ENCODE peak calls at places on chromosomes 7 and 10, in eight cellular contexts. S is heart left ventricle, Y is A549, U is H1, V is endothelial cell of umbilical vein, A is Peyer's patch, E is tibial nerve, P is K562. B is an unnamed sample.

GRCh38 chr10:32501906-32502305 is 56.0 kb downstream of the CCDC7 start:
- DNase-seq in Y (no peak), U (no peak), A (no peak), E (no peak), P (peak), V (no peak), S (no peak), B (no peak)

GRCh38 chr10:6275022-6275997 is 72.6 kb downstream of the PFKFB3 start:
- DNase-seq in Y (peak), V (peak), E (peak), A (peak), S (peak), P (peak), U (peak), B (peak)

GRCh38 chr7:101121996-101122932 is 4.6 kb upstream of the SERPINE1 start:
- DNase-seq in A (peak), V (peak), Y (peak), P (no peak), U (peak), S (peak), E (peak), B (peak)

GRCh38 chr10:119205926-119206602 is 1.3 kb upstream of the GRK5 start:
- DNase-seq in A (peak), U (no peak), V (no peak), S (peak), Y (peak), P (peak), E (peak), B (peak)

GRCh38 chr10:91552706-91553105 is 80.2 kb downstream of the PPP1R3C start:
- DNase-seq in P (no peak), S (peak), V (peak), Y (peak), A (no peak), E (no peak), U (no peak), B (no peak)

GRCh38 chr10:60203993-60204618 is 185.6 kb downstream of the ANK3 start:
- DNase-seq in A (no peak), V (peak), S (no peak), Y (peak), U (no peak), P (peak), E (peak), B (no peak)

GRCh38 chr10:70052462-70053211 is at the start of gene MACROH2A2:
- DNase-seq in U (peak), Y (peak), A (peak), V (peak), P (no peak), E (peak), S (peak), B (peak)

GRCh38 chr7:151018421-151019129 is 5.7 kb downstream of the ATG9B start:
- DNase-seq in P (peak), E (no peak), V (peak), A (no peak), S (no peak), U (no peak), Y (no peak), B (no peak)

GRCh38 chr7:76364198-76364584 is 5.4 kb upstream of the YWHAG start:
- DNase-seq in V (peak), A (peak), U (no peak), P (no peak), S (peak), E (peak), Y (peak), B (peak)

GRCh38 chr10:30270247-30270646 is 78.8 kb downstream of the MTPAP start:
- DNase-seq in E (no peak), U (no peak), A (no peak), Y (peak), V (peak), P (no peak), S (no peak), B (no peak)
- TF ChIP-seq CTCF in E (no peak), U (no peak), A (no peak), Y (peak), V (no peak), P (no peak), S (no peak), B (no peak)

GRCh38 chr7:116953372-116953726 is at the start of gene ST7:
- DNase-seq in S (peak), U (no peak), Y (peak), P (peak), E (peak), V (peak), A (peak), B (peak)

GRCh38 chr7:116955340-116955739 is 2.0 kb downstream of the ST7 start:
- DNase-seq in S (no peak), E (no peak), U (no peak), A (no peak), Y (no peak), P (no peak), V (peak), B (no peak)

GRCh38 chr7:116954443-116954838 is 1.1 kb downstream of the ST7 start:
- DNase-seq in E (no peak), V (no peak), A (no peak), S (no peak), P (no peak), U (no peak), Y (no peak), B (no peak)

GRCh38 chr7:116952640-116953371 is 495 bp upstream of the ST7 start:
- DNase-seq in E (peak), Y (peak), P (peak), A (no peak), S (peak), V (peak), U (no peak), B (peak)

DNA sequence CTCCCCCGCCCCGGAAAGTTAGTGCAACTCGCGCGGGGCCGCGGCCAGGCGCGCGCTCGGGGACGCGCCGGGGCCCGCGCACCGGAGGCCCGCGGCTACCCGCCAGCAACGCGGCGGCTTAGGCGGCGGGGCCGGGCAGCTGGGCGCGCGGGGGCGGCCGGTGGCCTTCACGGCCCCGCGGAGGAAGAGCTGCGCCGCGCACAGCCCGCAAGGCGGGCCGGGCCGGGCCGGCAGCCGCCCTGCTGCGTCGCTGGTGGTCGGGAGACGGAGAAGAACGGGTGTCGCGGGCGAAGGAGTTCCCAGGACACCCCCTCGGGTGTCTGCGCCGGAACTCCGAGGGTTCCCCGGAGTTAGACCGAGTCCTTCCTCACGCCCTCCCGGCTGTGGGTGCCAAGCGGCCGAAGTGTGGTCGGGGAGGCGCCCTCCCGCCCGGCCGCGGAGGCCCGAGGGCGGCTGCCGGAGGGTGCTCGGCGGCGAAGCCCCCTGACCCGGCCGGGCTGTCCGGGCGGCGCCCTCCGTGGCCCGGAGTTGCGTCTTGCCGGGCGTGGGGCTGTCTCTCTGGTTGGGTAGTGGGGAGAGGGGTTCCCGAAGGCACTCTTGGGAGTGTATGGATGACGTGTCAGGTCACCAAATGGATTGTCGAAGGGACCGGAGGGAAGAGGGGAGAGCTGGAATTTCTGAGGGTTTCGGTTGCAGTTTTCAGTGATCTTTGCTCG is 584 bp downstream of the ST7 start:
- DNase-seq in Y (peak), S (peak), V (peak), A (peak), E (peak), P (peak), U (peak), B (peak)
- TF ChIP-seq POLR2A in Y (no peak), S (peak), V (peak), A (peak), E (peak), P (peak), U (no peak), B (peak)

GRCh38 chr10:30057421-30057841 is 2.0 kb downstream of the JCAD start:
- DNase-seq in P (no peak), A (no peak), U (no peak), E (no peak), S (no peak), V (peak), Y (peak), B (no peak)
- TF ChIP-seq CTCF in P (no peak), A (no peak), U (no peak), E (no peak), S (no peak), V (no peak), Y (no peak), B (no peak)

DNA sequence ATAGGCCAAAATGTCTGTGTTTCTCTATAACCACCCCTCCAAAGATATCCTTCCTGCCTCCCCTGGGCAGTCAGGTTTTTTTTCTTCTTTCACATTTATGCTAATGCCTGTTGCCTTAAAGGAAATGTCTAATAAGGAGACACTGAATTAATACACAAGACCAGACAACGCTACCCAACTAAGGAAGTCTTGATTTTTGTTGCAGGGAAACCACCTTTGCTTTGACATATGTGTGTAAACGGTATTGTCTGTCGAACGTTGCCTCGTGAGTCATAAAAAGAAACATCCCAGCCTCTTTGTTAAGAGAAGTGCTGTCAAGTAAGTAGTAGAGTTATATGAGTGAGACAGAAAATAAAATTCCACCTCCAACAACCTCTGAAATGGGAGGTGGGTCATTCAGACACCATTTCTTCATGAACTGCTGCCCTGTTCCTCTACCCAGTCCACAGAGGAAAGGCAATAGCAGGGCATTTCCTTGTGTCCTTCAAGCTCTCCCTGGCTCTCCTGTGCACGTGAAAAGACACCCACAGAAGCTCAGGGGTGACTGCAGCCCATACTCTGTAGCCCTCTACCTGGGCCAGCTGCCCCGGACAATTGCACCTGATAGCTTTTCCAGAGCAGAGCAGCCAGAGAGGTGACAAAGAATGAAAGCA is 10.2 kb downstream of the ST8SIA6 start:
- DNase-seq in V (peak), P (no peak), E (no peak), S (no peak), A (no peak), U (no peak), Y (no peak), B (no peak)
- TF ChIP-seq POLR2A in V (no peak), P (peak), E (no peak), S (no peak), A (no peak), U (no peak), Y (no peak), B (no peak)

GRCh38 chr10:31490858-31491504 is 172.0 kb downstream of the ZEB1 start:
- DNase-seq in P (no peak), V (peak), A (no peak), S (no peak), U (no peak), E (no peak), Y (peak), B (no peak)
- TF ChIP-seq CTCF in P (peak), V (peak), A (peak), S (peak), U (no peak), E (no peak), Y (no peak), B (no peak)

GRCh38 chr7:6730343-6730633 is 23.5 kb upstream of the ZNF12 start:
- DNase-seq in U (no peak), S (no peak), P (peak), A (no peak), V (no peak), E (no peak), Y (no peak), B (no peak)

GRCh38 chr7:6725003-6725402 is 18.3 kb upstream of the ZNF12 start:
- DNase-seq in S (no peak), P (no peak), V (no peak), U (no peak), Y (no peak), E (no peak), A (no peak), B (no peak)

DNA sequence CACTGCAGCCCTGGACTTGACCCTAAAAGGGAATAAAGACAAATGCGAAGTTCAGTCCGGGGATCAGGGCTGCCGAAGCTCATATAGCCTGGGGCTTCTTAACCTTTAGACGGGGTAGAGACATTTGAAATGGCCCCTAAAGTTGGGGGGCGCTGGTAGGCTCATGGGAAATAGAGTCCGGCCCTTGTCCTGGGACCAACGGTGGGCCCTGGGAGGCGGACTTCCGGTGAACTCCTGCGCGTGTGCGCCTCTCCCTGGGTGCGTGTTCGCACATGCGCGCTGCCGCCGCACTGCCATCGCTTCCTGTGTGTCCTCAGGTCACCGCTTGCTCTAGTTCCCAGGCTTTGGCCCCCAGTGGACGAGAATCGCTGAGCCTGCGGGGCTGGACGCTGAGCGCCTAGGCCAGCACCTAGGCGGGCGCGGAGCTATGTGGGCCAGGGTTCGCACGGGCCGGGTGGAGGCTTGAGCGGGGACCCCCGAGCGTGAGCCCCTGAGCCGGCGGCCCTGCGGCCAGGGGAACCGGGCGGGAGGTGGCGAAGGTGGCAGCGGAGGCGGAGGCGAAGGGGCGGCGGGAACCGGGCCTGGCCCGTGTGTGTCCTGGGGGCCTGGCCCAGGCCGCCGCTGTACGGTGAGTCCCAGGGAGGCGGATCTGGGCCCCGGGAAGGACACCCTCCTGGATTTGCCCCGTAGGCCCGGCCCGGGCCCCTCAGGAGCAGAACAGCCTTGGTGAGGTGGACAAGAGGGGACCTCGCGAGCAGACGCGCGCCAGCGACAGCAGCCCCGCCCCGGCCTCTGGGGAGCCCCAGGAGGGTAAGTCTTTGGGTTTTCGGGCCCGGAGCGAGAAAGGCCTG is 23.0 kb upstream of the ZNF12 start:
- DNase-seq in E (peak), A (peak), P (peak), V (peak), Y (peak), S (peak), U (peak), B (peak)
- TF ChIP-seq POLR2A in E (peak), A (peak), P (peak), V (no peak), Y (peak), S (peak), U (peak), B (no peak)

GRCh38 chr10:18233775-18234174 is 93.6 kb downstream of the CACNB2 start:
- DNase-seq in V (no peak), S (peak), Y (peak), A (no peak), U (no peak), E (no peak), P (no peak), B (no peak)
- TF ChIP-seq CTCF in V (no peak), S (peak), Y (no peak), A (no peak), U (peak), E (no peak), P (peak), B (no peak)

GRCh38 chr10:76299501-76299900 is 868.1 kb downstream of the LRMDA start:
- DNase-seq in P (no peak), A (no peak), U (no peak), E (no peak), V (no peak), S (no peak), Y (no peak), B (no peak)

GRCh38 chr10:76301950-76302349 is 870.5 kb downstream of the LRMDA start:
- DNase-seq in S (no peak), U (no peak), E (no peak), Y (no peak), P (no peak), V (no peak), A (no peak), B (no peak)

GRCh38 chr10:76297787-76298281 is 866.4 kb downstream of the LRMDA start:
- DNase-seq in E (no peak), P (no peak), Y (no peak), U (no peak), V (no peak), S (no peak), A (no peak), B (no peak)

GRCh38 chr10:76296885-76297775 is 865.7 kb downstream of the LRMDA start:
- DNase-seq in E (no peak), A (no peak), V (no peak), P (no peak), U (no peak), S (no peak), Y (no peak), B (no peak)

DNA sequence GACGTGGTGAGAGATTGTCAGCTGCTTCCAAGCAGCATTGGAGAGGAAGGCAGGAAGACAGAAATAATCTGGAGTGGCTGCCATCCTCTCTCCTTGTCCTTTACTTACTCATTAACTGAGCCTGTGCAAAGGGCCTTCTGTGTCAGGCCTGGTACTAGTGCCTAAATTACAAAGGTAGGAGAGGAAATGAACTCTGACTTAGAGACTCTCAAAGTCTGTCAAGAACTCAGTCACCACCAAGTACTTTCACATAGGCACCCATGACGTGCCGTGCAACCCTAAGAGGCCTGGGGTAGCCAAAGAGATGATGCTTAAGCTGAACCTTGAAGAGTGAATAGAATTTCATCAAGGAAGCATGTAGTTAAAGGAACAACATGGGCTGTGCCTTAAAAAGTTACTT is 866.9 kb downstream of the LRMDA start:
- DNase-seq in V (no peak), U (no peak), Y (no peak), S (no peak), A (no peak), P (no peak), E (no peak), B (no peak)
- TF ChIP-seq POLR2A in V (no peak), U (no peak), Y (no peak), S (no peak), A (no peak), P (no peak), E (no peak), B (no peak)

B was measured in sigmoid colon.